ENCODE peak calls at places on chromosomes 4 and X, in eight cellular contexts. J is foreskin fibroblast; T is upper lobe of left lung; V is astrocyte of the spinal cord; U is dorsolateral prefrontal cortex; Z is endothelial cell; Q is CD8-positive, alpha-beta T cell; N is HFFc6. O is an unnamed sample.

GRCh38 chr4:139416073-139416673 is 37.7 kb upstream of the RAB33B start:
- DNase-seq in U (no peak), Q (no peak), T (no peak), J (peak), Z (peak), N (peak), V (peak), O (peak)

GRCh38 chrX:150152036-150152435 is 211.1 kb upstream of the MAMLD1 start:
- DNase-seq in J (no peak), T (no peak), V (no peak), Q (no peak), N (no peak), Z (no peak), U (no peak), O (no peak)

GRCh38 chrX:70042399-70043371 is 7.1 kb downstream of the AWAT2 start:
- DNase-seq in Q (no peak), J (no peak), T (peak), Z (no peak), V (no peak), U (no peak), N (peak), O (no peak)

GRCh38 chrX:17590892-17591740 is 146.2 kb upstream of the SCML1 start:
- DNase-seq in N (peak), V (peak), Q (peak), J (peak), U (no peak), Z (peak), T (peak), O (peak)

GRCh38 chr4:34170941-34171340 is 2073.4 kb downstream of the ARAP2 start:
- DNase-seq in Q (no peak), Z (no peak), V (peak), N (no peak), J (peak), U (no peak), T (no peak), O (no peak)

GRCh38 chr4:10457255-10457801 is at the start of gene ZNF518B:
- DNase-seq in Z (peak), Q (peak), T (peak), V (peak), J (peak), U (no peak), N (peak), O (peak)

GRCh38 chr4:8307714-8308113 is 38.2 kb downstream of the HTRA3 start:
- DNase-seq in Q (no peak), N (no peak), Z (no peak), J (no peak), V (no peak), T (peak), U (peak), O (no peak)

GRCh38 chr4:76147454-76148141 is 599 bp downstream of the NUP54 start:
- DNase-seq in Q (peak), T (peak), U (peak), V (peak), J (peak), N (peak), Z (peak), O (peak)

GRCh38 chrX:50747471-50747900 is 66.5 kb downstream of the SHROOM4 start:
- DNase-seq in J (no peak), N (no peak), Q (no peak), T (no peak), Z (peak), V (peak), U (no peak), O (peak)
- TF ChIP-seq CTCF in J (peak), N (no peak), Q (peak), T (no peak), Z (peak), V (peak), U (peak), O (peak)

DNA sequence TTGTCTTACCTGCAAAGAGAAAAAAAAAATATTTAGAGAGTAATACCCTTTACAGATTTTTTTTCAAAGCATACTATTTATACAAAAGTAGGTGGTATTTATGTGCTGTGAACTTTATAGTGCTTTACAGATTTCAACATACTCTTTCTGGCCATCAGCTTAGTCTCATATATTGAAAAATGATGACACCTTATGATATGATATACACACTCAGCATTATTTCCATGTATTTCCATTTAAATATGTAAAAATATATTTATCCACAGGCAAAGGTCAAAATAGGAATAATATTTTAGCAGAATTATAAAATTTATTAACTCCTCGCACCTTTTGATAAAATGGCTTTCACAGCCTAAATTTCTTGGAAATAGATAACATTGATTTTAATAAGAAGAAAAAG is 815.8 kb upstream of the EPHA5 start:
- DNase-seq in N (no peak), Q (no peak), V (no peak), Z (no peak), T (no peak), U (no peak), J (no peak), O (no peak)
- TF ChIP-seq CTCF in N (no peak), Q (no peak), V (no peak), Z (no peak), T (no peak), U (no peak), J (no peak), O (no peak)

DNA sequence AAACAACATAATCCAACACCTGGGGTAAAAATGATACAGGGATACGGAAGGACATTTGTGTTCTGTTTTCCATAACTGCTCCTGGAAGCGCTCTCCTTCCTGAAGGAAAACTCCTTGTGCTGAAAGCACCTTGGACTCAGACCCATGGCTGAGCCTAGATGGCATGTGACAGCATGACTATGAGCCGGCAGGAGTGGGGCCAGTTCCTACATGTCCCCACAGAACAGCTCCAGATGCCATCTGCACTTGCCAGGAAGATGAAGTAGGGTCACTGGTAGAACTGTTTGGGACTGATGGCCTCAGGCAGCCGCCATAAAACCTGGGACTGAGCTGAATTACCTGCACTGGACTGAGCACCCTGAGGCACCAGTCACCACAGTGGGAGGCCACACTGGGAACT is 56.0 kb upstream of the BCLAF3 start:
- DNase-seq in N (no peak), U (no peak), Z (no peak), V (no peak), Q (no peak), J (no peak), T (no peak), O (no peak)
- TF ChIP-seq CTCF in N (no peak), U (no peak), Z (no peak), V (no peak), Q (no peak), J (no peak), T (no peak), O (no peak)

DNA sequence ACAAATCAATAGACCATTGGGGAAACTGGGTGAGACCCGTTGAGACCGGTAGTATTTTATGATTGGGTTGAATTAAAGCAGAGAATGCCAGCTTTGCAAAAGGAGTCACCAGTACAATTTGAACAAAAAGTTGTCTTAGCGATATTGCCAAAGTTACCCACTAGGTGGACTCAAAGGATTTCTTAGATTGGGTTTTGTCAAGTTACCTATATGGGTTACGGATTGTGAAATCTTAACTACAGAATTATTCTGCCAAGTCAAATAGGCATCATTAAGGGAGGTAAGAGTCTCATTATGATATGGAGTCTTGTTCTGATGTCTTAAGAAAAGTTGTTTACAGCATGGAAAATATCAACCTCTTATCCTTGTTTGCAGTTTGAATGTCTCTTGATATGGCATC is 15.0 kb upstream of the CT47A1 start:
- DNase-seq in Z (no peak), N (no peak), V (peak), J (no peak), Q (no peak), U (no peak), T (no peak), O (peak)
- TF ChIP-seq CTCF in Z (no peak), N (peak), V (peak), J (no peak), Q (no peak), U (peak), T (no peak), O (peak)

GRCh38 chr4:156732634-156733033 is 239.0 kb downstream of the PDGFC start:
- DNase-seq in N (no peak), Q (no peak), T (no peak), Z (no peak), J (no peak), V (peak), U (no peak), O (no peak)
- TF ChIP-seq CTCF in N (no peak), Q (no peak), T (no peak), Z (no peak), J (no peak), V (no peak), U (no peak), O (no peak)

DNA sequence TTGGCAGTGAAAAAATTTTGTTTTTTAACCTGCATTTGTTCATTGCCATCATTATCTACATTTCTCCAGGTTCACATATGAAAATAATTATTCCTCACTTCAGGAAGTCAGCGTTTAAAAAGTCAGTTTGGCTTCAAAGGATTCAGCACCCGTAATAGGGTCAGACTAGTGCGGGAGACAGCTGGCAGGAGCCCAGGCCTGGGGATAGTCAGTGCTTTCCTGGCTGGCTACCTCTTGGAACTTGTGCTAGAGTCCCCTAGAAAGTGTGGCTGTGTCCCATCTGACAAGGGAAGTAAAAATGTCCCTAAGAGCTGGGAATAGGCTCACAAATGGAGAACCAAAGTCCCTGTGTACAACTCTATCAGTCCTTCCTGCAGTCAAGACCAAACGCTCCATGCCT is 251.9 kb upstream of the KLF3 start:
- DNase-seq in Q (no peak), T (no peak), Z (no peak), U (no peak), V (no peak), N (no peak), J (no peak), O (no peak)
- TF ChIP-seq CTCF in Q (no peak), T (no peak), Z (no peak), U (no peak), V (no peak), N (no peak), J (no peak), O (no peak)

DNA sequence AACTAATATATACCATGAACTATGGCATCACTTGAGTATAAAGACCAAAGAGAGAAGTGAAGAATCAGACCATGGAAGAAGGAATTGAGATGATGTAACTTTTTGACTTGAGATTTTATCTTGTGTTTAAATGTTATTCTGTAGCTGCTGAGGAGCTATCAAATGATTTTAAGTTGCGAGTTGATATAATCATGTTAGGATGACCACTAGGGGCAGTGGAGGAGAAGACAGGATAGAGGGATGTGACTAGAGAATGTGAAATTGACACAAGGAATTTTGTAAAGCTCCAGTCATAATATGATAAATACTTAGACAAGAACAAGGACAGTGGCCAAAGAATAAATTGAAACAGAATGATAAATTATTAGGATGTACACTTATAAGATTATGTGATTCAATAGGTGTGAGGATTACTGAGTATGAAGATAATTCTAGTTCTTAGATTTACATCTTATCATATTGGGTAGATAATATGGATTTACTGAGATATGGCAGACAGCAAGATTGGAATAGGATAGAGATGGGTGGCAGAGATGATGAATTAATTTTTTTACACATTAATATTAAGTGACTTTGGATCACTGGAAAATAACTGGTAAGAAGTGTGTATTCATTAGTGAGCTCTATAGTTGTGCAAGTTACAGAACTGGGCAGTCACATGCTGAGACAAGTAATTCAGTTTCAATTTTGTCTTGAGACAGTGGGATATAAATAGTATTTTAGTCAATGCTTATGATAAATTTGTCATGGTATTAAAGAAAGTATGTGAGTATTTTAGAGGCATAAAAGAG is 816.0 kb upstream of the PCDH10 start:
- DNase-seq in Q (no peak), N (peak), T (no peak), Z (no peak), U (no peak), J (peak), V (peak), O (peak)
- TF ChIP-seq CTCF in Q (no peak), N (peak), T (no peak), Z (peak), U (peak), J (no peak), V (peak), O (peak)

DNA sequence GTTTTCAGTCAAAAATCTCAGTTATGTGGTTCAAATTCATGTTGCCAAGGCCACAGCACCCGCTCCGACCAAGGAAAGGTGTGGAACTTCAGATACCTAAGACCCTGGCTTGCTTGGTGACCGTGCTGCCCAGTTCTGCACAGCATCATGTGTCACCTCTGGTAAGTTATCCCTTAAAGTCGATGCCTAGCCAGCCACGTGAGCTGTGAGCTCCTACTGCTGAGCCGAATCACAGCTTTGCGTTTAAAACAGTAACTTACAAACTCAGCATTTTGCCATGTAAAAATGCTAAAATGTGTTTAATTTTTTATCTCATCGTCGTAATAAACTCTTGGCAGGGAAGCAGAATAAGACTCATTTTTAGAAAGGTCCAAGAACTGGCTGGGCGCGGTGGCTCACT is 5.3 kb downstream of the TMEM271 start:
- DNase-seq in Z (no peak), V (no peak), J (no peak), T (no peak), U (no peak), N (no peak), Q (no peak), O (no peak)
- TF ChIP-seq CTCF in Z (no peak), V (no peak), J (no peak), T (no peak), U (no peak), N (no peak), Q (no peak), O (no peak)

GRCh38 chr4:27819261-27819660 is 958.6 kb downstream of the STIM2 start:
- DNase-seq in V (peak), J (no peak), T (no peak), N (no peak), U (no peak), Q (no peak), Z (no peak), O (no peak)
- TF ChIP-seq CTCF in V (no peak), J (no peak), T (no peak), N (no peak), U (no peak), Q (no peak), Z (no peak), O (no peak)

GRCh38 chr4:36386691-36387090 is 105.3 kb downstream of the DTHD1 start:
- DNase-seq in U (no peak), J (no peak), N (no peak), T (no peak), V (no peak), Z (no peak), Q (no peak), O (no peak)
- TF ChIP-seq CTCF in U (peak), J (no peak), N (no peak), T (no peak), V (no peak), Z (no peak), Q (no peak), O (peak)

O was measured in neural progenitor cell.